ENCODE peak calls at places on chromosomes 2 and 18, in nine cellular contexts. N, F, I, S, M, D, W, J and Q are unnamed samples.
A peak's percentile ranks its signal among the peaks of the same experiment; 100 is the strongest.

GRCh38 chr18:23897293-23897692 is 117.3 kb upstream of the TTC39C start:
- DNase-seq in M (no peak), N (no peak), F (no peak), D (no peak), S (no peak), W (no peak), J (no peak), I (no peak), Q (no peak)

GRCh38 chr2:112229365-112229764 is 25.5 kb downstream of the ZC3H8 start:
- DNase-seq in W (no peak), F (peak; percentile 3), D (no peak), J (no peak), S (no peak), N (no peak), M (no peak), I (no peak), Q (peak; percentile 14)

GRCh38 chr2:104434363-104434792 is 419.5 kb upstream of the POU3F3 start:
- DNase-seq in I (no peak), J (no peak), M (peak; percentile 57), F (no peak), N (peak; percentile 81), D (no peak), W (no peak), S (no peak), Q (no peak)

GRCh38 chr18:55096261-55097026 is 137.2 kb upstream of the CCDC68 start:
- DNase-seq in N (peak; percentile 67), S (no peak), F (peak; percentile 86), J (no peak), I (peak; percentile 4), M (peak; percentile 13), D (no peak), W (no peak), Q (peak; percentile 82)

GRCh38 chr2:98394595-98395153 is 48.4 kb downstream of the CNGA3 start:
- DNase-seq in W (no peak), F (peak; percentile 42), I (no peak), M (no peak), D (no peak), S (no peak), N (no peak), J (no peak), Q (peak; percentile 4)

GRCh38 chr2:144642106-144642505 is 122.2 kb upstream of the ZEB2 start:
- DNase-seq in W (no peak), J (no peak), N (peak; percentile 90), M (no peak), F (no peak), I (no peak), D (no peak), S (no peak), Q (no peak)

GRCh38 chr18:43271593-43272432 is 5.5 kb downstream of the SYT4 start:
- DNase-seq in N (peak; percentile 57), W (no peak), S (no peak), D (no peak), I (peak; percentile 0), M (peak; percentile 4), J (peak; percentile 23), F (peak; percentile 65), Q (peak; percentile 77)

GRCh38 chr2:238771193-238771592 is 76.7 kb upstream of the TWIST2 start:
- DNase-seq in S (no peak), N (no peak), W (no peak), I (no peak), D (no peak), M (no peak), J (no peak), F (peak; percentile 54), Q (peak; percentile 57)

GRCh38 chr2:109185338-109185737 is 56.3 kb downstream of the SH3RF3 start:
- DNase-seq in F (peak; percentile 84), D (no peak), W (no peak), I (no peak), N (peak; percentile 79), S (no peak), J (no peak), M (no peak), Q (peak; percentile 87)